ENCODE peak calls at places on chromosomes 2 and 18, in eight cellular contexts. Y is left lung, C is neural progenitor cell, M is astrocyte of the cerebellum, J is A549, E is fibroblast of lung, L is PC-3, R is lung. F is an unnamed sample.

GRCh38 chr2:25323042-25323514 is 18.6 kb downstream of the DNMT3A start:
- DNase-seq in Y (peak), C (peak), M (no peak), J (no peak), E (peak), L (no peak), R (no peak), F (no peak)

GRCh38 chr18:13544953-13545352 is 181.4 kb downstream of the FAM210A start:
- DNase-seq in Y (no peak), C (no peak), M (no peak), J (no peak), E (no peak), L (no peak), R (no peak), F (no peak)

GRCh38 chr2:169963786-169964185 is 136.5 kb downstream of the UBR3 start:
- DNase-seq in Y (no peak), C (no peak), M (no peak), J (no peak), E (no peak), L (no peak), R (no peak), F (no peak)

GRCh38 chr2:240128608-240129144 is 7.4 kb downstream of the COPS9 start:
- DNase-seq in Y (no peak), C (no peak), M (no peak), J (no peak), E (no peak), L (no peak), R (no peak), F (no peak)

GRCh38 chr2:13193900-13194299 is 477.2 kb downstream of the TRIB2 start:
- DNase-seq in Y (no peak), C (peak), M (peak), J (no peak), E (peak), L (peak), R (no peak), F (peak)

GRCh38 chr2:54641988-54642387 is 81.5 kb upstream of the EML6 start:
- DNase-seq in Y (no peak), C (no peak), M (no peak), J (no peak), E (no peak), L (no peak), R (no peak), F (no peak)

GRCh38 chr2:6772366-6772710 is 93.4 kb downstream of the CMPK2 start:
- DNase-seq in Y (no peak), C (peak), M (no peak), J (no peak), E (peak), L (peak), R (no peak), F (no peak)

GRCh38 chr2:3187467-3187866 is 190.2 kb downstream of the EIPR1 start:
- DNase-seq in Y (peak), C (no peak), M (no peak), J (no peak), E (no peak), L (no peak), R (no peak), F (no peak)

GRCh38 chr2:197879844-197880408 is 75.5 kb downstream of the PLCL1 start:
- DNase-seq in Y (no peak), C (no peak), M (no peak), J (no peak), E (no peak), L (no peak), R (no peak), F (no peak)

GRCh38 chr2:133789743-133790142 is 221.5 kb upstream of the NCKAP5 start:
- DNase-seq in Y (no peak), C (no peak), M (no peak), J (no peak), E (no peak), L (no peak), R (no peak), F (no peak)

GRCh38 chr2:152387046-152387445 is 52.1 kb downstream of the FMNL2 start:
- DNase-seq in Y (no peak), C (no peak), M (no peak), J (no peak), E (peak), L (no peak), R (no peak), F (no peak)

GRCh38 chr2:164523026-164523425 is 98.3 kb downstream of the GRB14 start:
- DNase-seq in Y (no peak), C (no peak), M (peak), J (no peak), E (peak), L (peak), R (no peak), F (no peak)

GRCh38 chr2:73981081-73981968 is 3.4 kb upstream of the TET3 start:
- DNase-seq in Y (peak), C (peak), M (no peak), J (peak), E (no peak), L (peak), R (no peak), F (no peak)

GRCh38 chr2:10239561-10239967 is 63.1 kb upstream of the HPCAL1 start:
- DNase-seq in Y (peak), C (no peak), M (no peak), J (no peak), E (no peak), L (no peak), R (no peak), F (no peak)

GRCh38 chr2:151238527-151239487 is 22.9 kb downstream of the RBM43 start:
- DNase-seq in Y (no peak), C (peak), M (peak), J (peak), E (peak), L (peak), R (peak), F (peak)

GRCh38 chr2:117774716-117775115 is 39.8 kb upstream of the DDX18 start:
- DNase-seq in Y (no peak), C (no peak), M (no peak), J (no peak), E (no peak), L (no peak), R (no peak), F (no peak)

GRCh38 chr18:35510071-35511010 is 12.6 kb upstream of the INO80C start:
- DNase-seq in Y (no peak), C (no peak), M (no peak), J (no peak), E (no peak), L (no peak), R (peak), F (no peak)

GRCh38 chr2:215828528-215829184 is 184.7 kb downstream of the MREG start:
- DNase-seq in Y (peak), C (peak), M (peak), J (peak), E (peak), L (peak), R (peak), F (no peak)

GRCh38 chr18:50973367-50974126 is 5.7 kb downstream of the ELAC1 start:
- DNase-seq in Y (no peak), C (no peak), M (no peak), J (peak), E (peak), L (peak), R (no peak), F (no peak)

GRCh38 chr2:23636412-23636811 is 251.4 kb downstream of the KLHL29 start:
- DNase-seq in Y (peak), C (peak), M (no peak), J (peak), E (peak), L (peak), R (no peak), F (no peak)

GRCh38 chr2:240509667-240510512 is 47.9 kb downstream of the ANKMY1 start:
- DNase-seq in Y (peak), C (no peak), M (no peak), J (no peak), E (no peak), L (no peak), R (peak), F (no peak)

GRCh38 chr2:158403237-158403636 is 53.3 kb downstream of the CCDC148 start:
- DNase-seq in Y (no peak), C (no peak), M (no peak), J (no peak), E (peak), L (no peak), R (no peak), F (no peak)

GRCh38 chr2:206160124-206160806 is 570 bp downstream of the EEF1B2 start:
- DNase-seq in Y (no peak), C (no peak), M (no peak), J (no peak), E (no peak), L (no peak), R (no peak), F (no peak)

GRCh38 chr2:240913810-240914644 is 7.9 kb downstream of the CROCC2 start:
- DNase-seq in Y (peak), C (peak), M (peak), J (peak), E (peak), L (peak), R (no peak), F (no peak)

GRCh38 chr18:46793565-46793964 is 36.7 kb upstream of the ST8SIA5 start:
- DNase-seq in Y (no peak), C (no peak), M (no peak), J (no peak), E (no peak), L (peak), R (no peak), F (no peak)

GRCh38 chr2:86073225-86073624 is 32.5 kb downstream of the POLR1A start:
- DNase-seq in Y (no peak), C (no peak), M (no peak), J (no peak), E (no peak), L (no peak), R (no peak), F (no peak)
- H3K4me3 ChIP-seq in Y (no peak), C (no peak), M (no peak), J (no peak), E (no peak), L (no peak), R (no peak), F (no peak)

GRCh38 chr2:15169326-15170038 is 391.7 kb downstream of the NBAS start:
- DNase-seq in Y (no peak), C (no peak), M (peak), J (peak), E (peak), L (peak), R (no peak), F (no peak)
- H3K4me3 ChIP-seq in Y (no peak), C (no peak), M (peak), J (no peak), E (no peak), L (no peak), R (no peak), F (no peak)

DNA sequence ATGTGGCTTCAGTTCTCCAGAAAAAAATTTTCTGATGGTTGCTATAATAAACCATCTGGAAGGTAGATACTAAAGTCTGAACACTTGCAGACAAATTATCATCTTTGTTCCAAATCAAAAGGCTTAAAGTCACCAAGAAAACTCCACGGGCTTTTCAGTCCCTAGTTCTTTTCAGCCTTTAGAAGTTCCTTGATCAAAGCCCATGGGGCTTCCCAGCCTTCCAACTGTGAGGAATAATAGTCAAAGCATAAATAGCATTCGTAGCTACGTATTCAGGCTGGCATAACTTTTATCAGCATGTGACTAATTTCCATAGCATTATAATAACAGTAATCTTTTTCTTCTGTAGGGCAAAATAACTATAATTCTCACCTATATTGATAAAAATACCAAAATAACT is 13.9 kb downstream of the SCG2 start:
- DNase-seq in Y (no peak), C (peak), M (no peak), J (no peak), E (no peak), L (no peak), R (no peak), F (no peak)
- H3K4me3 ChIP-seq in Y (no peak), C (no peak), M (no peak), J (no peak), E (no peak), L (no peak), R (no peak), F (peak)

GRCh38 chr18:62829936-62830335 is 114.6 kb downstream of the PHLPP1 start:
- DNase-seq in Y (no peak), C (no peak), M (no peak), J (no peak), E (peak), L (no peak), R (no peak), F (no peak)

GRCh38 chr18:62837011-62837410 is 121.7 kb downstream of the PHLPP1 start:
- DNase-seq in Y (no peak), C (no peak), M (no peak), J (no peak), E (no peak), L (no peak), R (no peak), F (no peak)

GRCh38 chr18:62832282-62832681 is 116.9 kb downstream of the PHLPP1 start:
- DNase-seq in Y (no peak), C (no peak), M (no peak), J (no peak), E (no peak), L (peak), R (no peak), F (no peak)

GRCh38 chr18:62834715-62835114 is 119.4 kb downstream of the PHLPP1 start:
- DNase-seq in Y (no peak), C (no peak), M (no peak), J (no peak), E (no peak), L (no peak), R (no peak), F (no peak)

DNA sequence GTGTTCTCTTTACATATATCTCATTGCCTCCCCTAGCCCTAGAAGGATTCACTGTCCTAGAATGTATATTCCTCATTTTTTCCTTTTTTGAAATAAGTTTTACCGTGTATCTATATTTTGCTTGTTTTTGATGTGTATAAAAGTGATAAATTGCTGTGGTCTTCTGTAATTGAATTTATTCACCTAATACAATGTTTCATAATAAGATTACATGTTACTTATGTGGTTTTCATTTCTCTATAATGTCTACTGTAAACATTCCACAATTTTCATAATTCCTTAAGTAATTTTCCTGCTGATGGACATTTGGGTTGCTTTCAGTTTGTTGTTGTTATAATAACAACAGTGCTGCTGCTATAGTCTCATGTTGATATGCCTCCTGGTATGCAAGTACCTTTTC is 118.2 kb downstream of the PHLPP1 start:
- DNase-seq in Y (no peak), C (no peak), M (no peak), J (no peak), E (no peak), L (no peak), R (no peak), F (no peak)
- H3K4me3 ChIP-seq in Y (no peak), C (no peak), M (no peak), J (no peak), E (no peak), L (no peak), R (no peak), F (no peak)

GRCh38 chr18:9742588-9743131 is 34.6 kb downstream of the RAB31 start:
- DNase-seq in Y (no peak), C (no peak), M (no peak), J (no peak), E (peak), L (peak), R (no peak), F (no peak)

GRCh38 chr18:9740076-9740475 is 32.0 kb downstream of the RAB31 start:
- DNase-seq in Y (no peak), C (no peak), M (no peak), J (no peak), E (no peak), L (peak), R (no peak), F (no peak)

GRCh38 chr18:9743200-9744016 is 35.3 kb downstream of the RAB31 start:
- DNase-seq in Y (peak), C (no peak), M (peak), J (peak), E (peak), L (peak), R (no peak), F (no peak)

GRCh38 chr18:9741461-9741820 is 33.3 kb downstream of the RAB31 start:
- DNase-seq in Y (no peak), C (no peak), M (no peak), J (no peak), E (no peak), L (no peak), R (no peak), F (no peak)

DNA sequence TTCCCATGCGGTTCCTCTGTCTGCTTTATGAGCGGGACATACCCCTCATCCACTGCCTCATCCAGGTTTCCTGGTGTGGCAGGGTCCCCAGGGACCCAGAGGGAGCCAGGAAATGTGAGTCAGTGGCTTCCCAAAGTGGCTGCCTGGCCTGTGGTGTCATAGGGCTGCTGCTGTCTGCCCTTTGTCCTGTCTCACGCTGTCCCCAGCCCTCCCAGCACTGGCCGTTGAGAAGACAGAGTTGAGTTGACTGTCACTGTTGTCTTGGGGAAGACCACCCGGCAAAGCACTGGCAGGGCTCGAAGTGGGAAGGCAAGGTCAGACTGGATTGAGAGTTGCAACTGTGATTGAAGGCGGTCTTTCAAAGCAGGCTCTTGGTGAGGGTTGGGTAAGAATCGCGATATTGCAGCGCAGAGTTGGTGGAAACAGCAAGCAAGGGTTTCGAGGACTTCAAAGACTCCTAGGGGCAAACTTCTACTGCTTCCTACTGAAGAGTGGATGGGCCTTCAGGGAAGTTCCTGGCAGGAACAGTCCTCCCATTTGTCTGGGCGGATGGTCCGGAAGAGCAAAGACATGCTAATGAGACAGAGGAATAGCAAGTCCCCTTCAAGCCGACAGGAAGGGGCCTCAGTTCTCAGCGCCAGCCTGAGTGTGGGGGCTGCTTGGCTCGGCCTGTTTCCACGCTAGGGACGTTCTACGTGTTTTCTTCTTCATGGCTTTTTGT is 33.9 kb downstream of the RAB31 start:
- DNase-seq in Y (peak), C (peak), M (no peak), J (no peak), E (no peak), L (peak), R (no peak), F (no peak)
- H3K4me3 ChIP-seq in Y (peak), C (no peak), M (no peak), J (no peak), E (no peak), L (peak), R (no peak), F (no peak)